ENCODE peak calls at places on chromosome 3, in seven cellular contexts. H is HepG2, R is lower leg skin, E is NB4, N is IMR-90, Q is heart left ventricle, W is Peyer's patch. Z is an unnamed sample.

GRCh38 chr3:30695302-30696061 is 89.1 kb downstream of the TGFBR2 start:
- DNase-seq in Q (no peak), E (no peak), H (no peak), R (no peak), N (no peak), W (no peak), Z (no peak)

GRCh38 chr3:192929755-192930491 is 12.3 kb upstream of the MB21D2 start:
- DNase-seq in H (no peak), E (peak), N (no peak), R (no peak), Q (no peak), W (no peak), Z (no peak)

GRCh38 chr3:19881036-19881435 is 53.0 kb downstream of the EFHB start:
- DNase-seq in N (no peak), E (no peak), Q (no peak), W (no peak), H (no peak), R (no peak), Z (no peak)

GRCh38 chr3:156449712-156450574 is 105.0 kb downstream of the SSR3 start:
- DNase-seq in E (peak), R (no peak), W (no peak), Q (no peak), N (peak), H (peak), Z (no peak)

GRCh38 chr3:160622263-160623045 is 54.5 kb upstream of the ARL14 start:
- DNase-seq in H (no peak), E (no peak), W (no peak), N (no peak), R (no peak), Q (no peak), Z (no peak)

GRCh38 chr3:127791221-127791913 is 30.9 kb downstream of the MGLL start:
- DNase-seq in N (peak), W (peak), E (peak), Q (no peak), R (no peak), H (no peak), Z (no peak)

GRCh38 chr3:39193391-39193790 is 996 bp upstream of the XIRP1 start:
- DNase-seq in Q (peak), E (no peak), R (no peak), H (no peak), W (no peak), N (peak), Z (no peak)

GRCh38 chr3:150239764-150240163 is 168.3 kb upstream of the TSC22D2 start:
- DNase-seq in H (no peak), R (no peak), W (no peak), E (no peak), Q (no peak), N (no peak), Z (no peak)

GRCh38 chr3:154081305-154081704 is 39.9 kb upstream of the ARHGEF26 start:
- DNase-seq in W (no peak), R (no peak), E (no peak), N (no peak), Q (no peak), H (no peak), Z (no peak)

GRCh38 chr3:84830476-84830875 is 128.3 kb upstream of the CADM2 start:
- DNase-seq in E (no peak), W (no peak), R (no peak), H (no peak), Q (no peak), N (no peak), Z (no peak)

DNA sequence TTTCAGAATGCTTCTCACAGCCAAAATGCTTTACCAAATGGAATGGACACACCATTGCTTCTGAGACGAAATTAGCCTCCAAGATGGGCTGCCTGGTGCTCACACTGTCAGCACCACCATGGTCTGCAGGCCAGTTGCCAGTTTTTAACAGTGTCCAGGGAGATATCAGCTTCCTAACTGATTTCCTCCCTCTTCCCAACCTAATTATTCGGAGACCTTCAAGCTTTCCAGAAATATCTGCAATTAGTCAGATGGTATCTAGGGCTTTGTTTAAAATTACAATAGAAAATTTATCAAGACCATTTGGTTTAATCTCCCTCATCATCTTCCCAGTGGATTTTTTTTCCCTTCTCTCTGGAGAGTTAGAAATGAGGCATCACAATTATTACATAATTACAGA is 287.5 kb downstream of the ZPLD1 start:
- DNase-seq in W (no peak), Q (no peak), R (no peak), H (no peak), E (no peak), N (no peak), Z (no peak)
- TF ChIP-seq POLR2A in W (no peak), Q (no peak), R (no peak), H (no peak), E (no peak), N (no peak), Z (no peak)

GRCh38 chr3:62159693-62160092 is 213.7 kb downstream of the FEZF2 start:
- DNase-seq in W (no peak), N (peak), H (no peak), E (no peak), R (peak), Q (peak), Z (no peak)

GRCh38 chr3:62159056-62159455 is 214.3 kb downstream of the FEZF2 start:
- DNase-seq in N (no peak), Q (no peak), H (no peak), R (no peak), E (no peak), W (no peak), Z (no peak)

GRCh38 chr3:62164746-62165145 is 208.6 kb downstream of the FEZF2 start:
- DNase-seq in Q (no peak), W (no peak), H (no peak), N (no peak), E (no peak), R (no peak), Z (no peak)

GRCh38 chr3:62164196-62164595 is 209.2 kb downstream of the FEZF2 start:
- DNase-seq in H (no peak), E (no peak), N (no peak), R (no peak), W (no peak), Q (no peak), Z (no peak)

DNA sequence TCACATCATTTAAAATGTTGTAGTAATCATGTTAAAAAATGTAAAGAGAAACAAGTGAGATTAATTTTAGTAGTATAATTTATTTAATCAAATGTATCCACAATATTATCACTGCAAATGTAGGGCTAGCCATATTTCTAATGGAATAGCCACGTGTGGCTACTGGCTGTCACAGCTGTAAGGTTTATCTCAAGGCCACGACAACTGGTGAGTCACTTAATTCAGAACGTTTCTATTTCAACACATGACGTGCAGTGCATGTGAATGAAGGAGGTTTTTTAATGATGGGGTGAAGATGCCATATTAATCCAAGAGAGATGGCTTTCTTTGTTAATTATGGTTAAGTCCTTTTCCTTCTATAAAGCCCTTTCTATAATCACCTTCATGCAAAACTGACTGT is 212.0 kb downstream of the FEZF2 start:
- DNase-seq in H (no peak), E (no peak), R (peak), N (peak), W (no peak), Q (peak), Z (no peak)
- TF ChIP-seq POLR2A in H (no peak), E (no peak), R (no peak), N (no peak), W (no peak), Q (no peak), Z (no peak)

GRCh38 chr3:94064243-94064642 is 1.4 kb downstream of the NSUN3 start:
- DNase-seq in N (no peak), W (no peak), E (no peak), R (no peak), H (no peak), Q (no peak), Z (no peak)

GRCh38 chr3:94061297-94061696 is 1.4 kb downstream of the DHFR2 start:
- DNase-seq in R (no peak), N (no peak), Q (no peak), W (no peak), H (no peak), E (no peak), Z (no peak)

GRCh38 chr3:94065819-94066218 is 3.0 kb downstream of the NSUN3 start:
- DNase-seq in Q (no peak), E (no peak), W (no peak), R (no peak), N (no peak), H (no peak), Z (no peak)

GRCh38 chr3:94063497-94064119 is 747 bp downstream of the NSUN3 start:
- DNase-seq in R (no peak), W (no peak), Q (no peak), N (peak), H (peak), E (peak), Z (no peak)

GRCh38 chr3:94062513-94063404 is at the start of the genes DHFR2 and NSUN3:
- DNase-seq in R (peak), W (peak), Q (peak), E (peak), H (peak), N (peak), Z (peak)
- TF ChIP-seq POLR2A in R (no peak), W (no peak), Q (peak), E (peak), H (peak), N (peak), Z (peak)

DNA sequence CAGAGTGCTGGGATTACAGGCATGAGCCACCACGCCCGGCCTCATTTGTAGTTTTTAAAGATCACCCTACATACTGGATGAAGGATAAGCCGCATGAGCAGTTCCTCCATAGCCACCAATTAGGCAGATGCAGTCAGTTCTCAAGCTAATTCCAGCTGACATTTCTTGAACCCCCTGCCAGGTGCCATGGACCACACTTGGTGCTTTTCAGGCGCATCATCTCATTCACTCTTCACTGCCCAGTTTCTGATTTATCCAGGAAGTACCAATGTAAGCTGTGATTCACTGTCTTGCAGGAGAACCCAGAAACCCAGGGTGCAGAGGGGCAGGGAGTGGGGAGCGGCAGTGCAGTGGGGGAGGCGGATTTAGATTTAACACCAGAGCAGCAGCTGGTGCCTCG is 56.5 kb upstream of the RASA2 start:
- DNase-seq in N (no peak), E (no peak), W (no peak), H (no peak), Q (no peak), R (no peak), Z (no peak)
- TF ChIP-seq POLR2A in N (no peak), E (no peak), W (no peak), H (no peak), Q (no peak), R (no peak), Z (no peak)

DNA sequence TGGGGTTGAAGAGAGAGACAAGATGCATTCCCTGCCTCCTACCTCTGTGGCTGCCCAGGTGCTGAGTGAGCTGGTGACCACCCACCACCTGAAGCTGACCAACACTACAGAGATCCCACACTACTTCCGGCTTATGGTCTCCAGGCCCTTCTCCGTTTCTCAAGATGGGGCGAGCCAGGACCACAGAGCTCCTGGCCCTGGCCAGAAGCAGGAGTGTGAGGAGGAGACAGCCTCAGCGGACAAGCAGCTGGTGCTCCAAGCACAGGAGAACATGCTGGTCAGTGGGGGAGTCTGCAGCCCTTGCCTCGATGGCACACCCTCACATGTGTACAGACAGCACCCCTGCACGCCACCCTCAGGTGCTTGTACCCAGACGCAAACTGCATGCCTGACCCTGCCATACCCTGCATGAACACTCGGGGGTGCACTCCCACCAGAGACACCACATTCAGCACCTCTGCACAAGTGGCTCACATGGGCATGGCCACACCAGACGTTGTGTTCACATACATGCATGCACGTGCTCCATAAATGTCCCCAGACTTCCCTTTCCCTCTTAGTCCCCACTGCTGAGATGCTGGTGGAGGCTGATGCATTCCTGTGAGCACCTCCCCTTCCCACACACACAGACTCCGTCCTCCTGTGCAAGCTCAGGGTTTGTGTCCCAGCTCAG is 19.0 kb downstream of the ACAA1 start:
- DNase-seq in N (peak), Q (peak), H (peak), W (peak), E (peak), R (peak), Z (peak)
- TF ChIP-seq POLR2A in N (no peak), Q (no peak), H (peak), W (no peak), E (peak), R (no peak), Z (no peak)

DNA sequence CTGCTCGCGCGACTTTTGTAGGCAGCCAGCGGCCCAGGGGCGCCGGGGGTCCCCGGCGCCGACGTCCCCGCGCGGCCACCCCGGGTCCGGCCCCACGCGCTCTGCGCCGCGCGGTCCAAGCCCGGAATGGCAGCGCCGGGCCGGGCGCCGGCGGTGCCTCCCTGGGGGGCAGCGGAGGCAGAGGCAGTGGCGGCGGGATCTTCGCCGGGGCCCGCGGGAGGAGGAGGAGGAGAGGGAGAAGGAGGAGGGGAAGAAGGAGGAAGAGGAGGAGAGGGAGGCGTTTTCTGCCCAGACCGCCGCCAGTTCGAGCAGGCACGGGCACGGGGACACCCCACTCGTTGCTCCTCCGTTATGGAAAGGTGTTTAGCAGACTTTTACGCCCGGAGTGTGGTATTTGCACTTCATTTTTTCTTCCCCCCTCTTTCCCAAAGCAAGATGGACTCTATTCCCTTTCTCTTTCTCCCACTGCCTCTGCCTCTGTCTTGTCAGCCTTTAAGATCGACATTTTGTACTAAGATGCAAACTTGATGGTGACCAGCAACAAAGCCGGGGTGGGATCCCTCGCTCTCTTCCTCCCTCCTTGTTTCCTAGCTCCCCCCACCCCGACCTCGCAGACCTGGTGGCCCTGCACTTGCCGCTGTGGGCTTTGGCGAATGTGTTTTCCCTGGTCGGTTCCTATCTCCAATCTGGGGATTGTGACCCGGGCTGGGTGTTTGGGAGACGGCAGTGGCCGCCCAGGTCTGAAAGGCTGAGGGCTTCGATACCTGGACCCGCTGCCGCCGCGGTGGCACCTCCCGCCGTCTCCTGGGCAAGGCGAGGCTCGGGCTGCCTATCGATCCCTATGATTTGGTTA is 2.6 kb downstream of the BBX start:
- DNase-seq in E (peak), W (peak), R (peak), H (no peak), N (no peak), Q (peak), Z (peak)
- TF ChIP-seq POLR2A in E (peak), W (no peak), R (no peak), H (no peak), N (no peak), Q (no peak), Z (peak)

DNA sequence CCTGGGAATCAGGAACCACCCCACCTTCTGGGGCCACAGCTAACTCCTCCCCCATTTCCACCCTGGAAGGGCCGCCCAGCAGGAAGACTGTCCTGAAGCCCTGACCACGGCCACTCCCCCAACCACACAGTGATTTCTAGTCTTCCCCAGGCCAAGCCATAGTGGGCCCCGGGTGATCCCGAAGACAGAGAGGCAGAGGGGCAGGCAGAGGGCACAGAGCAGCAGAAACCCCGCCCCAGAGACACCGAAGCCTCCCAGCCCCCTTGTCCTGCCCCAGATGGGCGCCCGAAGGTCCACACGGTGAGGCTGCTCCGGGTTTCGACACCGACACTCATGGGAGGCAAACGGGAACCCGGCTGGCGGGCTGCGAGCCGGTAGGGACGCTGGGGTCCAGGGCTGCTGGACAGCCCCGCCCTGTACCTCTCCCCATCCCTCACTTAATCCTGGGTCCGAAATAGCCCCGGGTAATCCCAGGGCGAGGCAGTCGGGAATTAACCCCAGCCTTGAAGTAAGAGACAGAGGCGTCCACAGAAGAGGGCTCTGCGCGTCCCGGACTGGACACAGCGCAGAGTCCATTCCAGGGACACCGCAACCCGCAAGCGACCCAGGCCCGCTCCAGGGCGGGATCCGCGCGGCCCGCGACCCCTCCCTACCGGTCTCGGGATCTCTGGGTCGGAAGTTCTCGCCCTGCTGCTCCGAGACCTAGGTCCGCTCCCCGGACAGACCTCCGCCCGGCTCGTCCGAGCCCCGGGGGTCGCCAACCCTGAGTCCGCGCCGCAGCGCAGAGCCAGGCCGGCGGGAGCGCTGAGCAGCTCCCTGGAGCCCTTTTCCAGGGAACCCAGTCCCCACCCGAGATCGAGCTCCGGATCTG is 138.2 kb downstream of the NUP210 start:
- DNase-seq in H (peak), Q (peak), W (peak), R (no peak), N (no peak), E (peak), Z (peak)
- TF ChIP-seq POLR2A in H (peak), Q (peak), W (no peak), R (no peak), N (no peak), E (no peak), Z (peak)